ENCODE peak calls at places on chromosomes 12 and 14, in six cellular contexts. One of them, this sample, is unnamed.

GRCh38 chr14:105485720-105486332 is 860 bp upstream of the CRIP1 start:
- ATAC-seq in HepG2: peak
- ATAC-seq in K562: peak
- ATAC-seq in GM12878: no peak
- ATAC-seq in upper lobe of left lung: no peak
- ATAC-seq in HCT116: no peak
- ATAC-seq in this sample: no peak

GRCh38 chr12:82517027-82517426 is 158.7 kb downstream of the METTL25 start:
- ATAC-seq in GM12878: peak
- ATAC-seq in upper lobe of left lung: no peak
- ATAC-seq in K562: no peak
- ATAC-seq in HCT116: peak
- ATAC-seq in HepG2: peak
- ATAC-seq in this sample: no peak

GRCh38 chr14:98270201-98270600 is 1001.8 kb downstream of the BCL11B start:
- ATAC-seq in HepG2: no peak
- ATAC-seq in K562: no peak
- ATAC-seq in GM12878: no peak
- ATAC-seq in HCT116: no peak
- ATAC-seq in upper lobe of left lung: no peak
- ATAC-seq in this sample: no peak

GRCh38 chr14:71754422-71755095 is 177.7 kb upstream of the RGS6 start:
- ATAC-seq in GM12878: peak
- ATAC-seq in K562: no peak
- ATAC-seq in HCT116: peak
- ATAC-seq in upper lobe of left lung: no peak
- ATAC-seq in HepG2: peak
- ATAC-seq in this sample: no peak

GRCh38 chr14:79333198-79333546 is 878.1 kb downstream of the DIO2 start:
- ATAC-seq in upper lobe of left lung: no peak
- ATAC-seq in HCT116: no peak
- ATAC-seq in HepG2: no peak
- ATAC-seq in GM12878: no peak
- ATAC-seq in K562: no peak
- ATAC-seq in this sample: no peak

GRCh38 chr12:107560906-107561285 is 124.7 kb upstream of the PWP1 start:
- ATAC-seq in GM12878: no peak
- ATAC-seq in upper lobe of left lung: no peak
- ATAC-seq in HepG2: no peak
- ATAC-seq in HCT116: no peak
- ATAC-seq in K562: no peak
- ATAC-seq in this sample: no peak

GRCh38 chr12:107351109-107351508 is 257.8 kb upstream of the CRY1 start:
- ATAC-seq in GM12878: no peak
- ATAC-seq in K562: no peak
- ATAC-seq in HCT116: no peak
- ATAC-seq in upper lobe of left lung: no peak
- ATAC-seq in HepG2: no peak
- ATAC-seq in this sample: no peak

GRCh38 chr12:5227722-5228274 is 184.1 kb downstream of the KCNA5 start:
- ATAC-seq in HepG2: no peak
- ATAC-seq in GM12878: no peak
- ATAC-seq in HCT116: no peak
- ATAC-seq in upper lobe of left lung: no peak
- ATAC-seq in K562: no peak
- ATAC-seq in this sample: peak

GRCh38 chr12:4829793-4830162 is 79.9 kb upstream of the KCNA1 start:
- ATAC-seq in HepG2: no peak
- ATAC-seq in K562: no peak
- ATAC-seq in GM12878: peak
- ATAC-seq in upper lobe of left lung: no peak
- ATAC-seq in HCT116: no peak
- ATAC-seq in this sample: no peak

GRCh38 chr12:94779520-94779919 is 129.2 kb upstream of the TMCC3 start:
- ATAC-seq in upper lobe of left lung: peak
- ATAC-seq in HepG2: no peak
- ATAC-seq in GM12878: no peak
- ATAC-seq in HCT116: no peak
- ATAC-seq in K562: no peak
- ATAC-seq in this sample: no peak

GRCh38 chr14:100891501-100892445 is 11.7 kb downstream of the RTL1 start:
- ATAC-seq in K562: no peak
- ATAC-seq in upper lobe of left lung: no peak
- ATAC-seq in HCT116: no peak
- ATAC-seq in GM12878: no peak
- ATAC-seq in HepG2: no peak
- ATAC-seq in this sample: no peak

GRCh38 chr12:119461815-119462214 is 127.3 kb downstream of the CCDC60 start:
- ATAC-seq in HepG2: no peak
- ATAC-seq in K562: no peak
- ATAC-seq in HCT116: no peak
- ATAC-seq in upper lobe of left lung: no peak
- ATAC-seq in GM12878: no peak
- ATAC-seq in this sample: no peak

GRCh38 chr12:116695464-116695725 is 42.5 kb downstream of the SPRING1 start:
- ATAC-seq in HCT116: no peak
- ATAC-seq in K562: no peak
- ATAC-seq in HepG2: no peak
- ATAC-seq in upper lobe of left lung: no peak
- ATAC-seq in GM12878: peak
- ATAC-seq in this sample: no peak

GRCh38 chr14:64053694-64054669 is 201.2 kb downstream of the SYNE2 start:
- ATAC-seq in GM12878: no peak
- ATAC-seq in upper lobe of left lung: no peak
- ATAC-seq in HCT116: no peak
- ATAC-seq in K562: no peak
- ATAC-seq in HepG2: no peak
- ATAC-seq in this sample: no peak

GRCh38 chr12:122319312-122319638 is 53.0 kb upstream of the VPS33A start:
- ATAC-seq in K562: no peak
- ATAC-seq in HCT116: no peak
- ATAC-seq in upper lobe of left lung: no peak
- ATAC-seq in GM12878: no peak
- ATAC-seq in HepG2: no peak
- ATAC-seq in this sample: no peak

GRCh38 chr14:102913341-102914211 is 8.9 kb upstream of the AMN start:
- ATAC-seq in HepG2: no peak
- ATAC-seq in K562: no peak
- ATAC-seq in upper lobe of left lung: no peak
- ATAC-seq in HCT116: no peak
- ATAC-seq in GM12878: no peak
- ATAC-seq in this sample: no peak

GRCh38 chr14:102917056-102917385 is 5.4 kb upstream of the AMN start:
- ATAC-seq in HepG2: no peak
- ATAC-seq in GM12878: peak
- ATAC-seq in HCT116: no peak
- ATAC-seq in upper lobe of left lung: no peak
- ATAC-seq in K562: no peak
- ATAC-seq in this sample: no peak

GRCh38 chr14:102916347-102917055 is 6.0 kb upstream of the AMN start:
- ATAC-seq in K562: no peak
- ATAC-seq in HepG2: peak
- ATAC-seq in HCT116: no peak
- ATAC-seq in GM12878: peak
- ATAC-seq in upper lobe of left lung: no peak
- ATAC-seq in this sample: no peak

GRCh38 chr14:102915292-102916110 is 7.0 kb upstream of the AMN start:
- ATAC-seq in K562: no peak
- ATAC-seq in HepG2: no peak
- ATAC-seq in GM12878: no peak
- ATAC-seq in upper lobe of left lung: no peak
- ATAC-seq in HCT116: no peak
- ATAC-seq in this sample: no peak

GRCh38 chr14:102914474-102915291 is 7.8 kb upstream of the AMN start:
- ATAC-seq in K562: no peak
- ATAC-seq in HepG2: peak
- ATAC-seq in upper lobe of left lung: no peak
- ATAC-seq in GM12878: peak
- ATAC-seq in HCT116: no peak
- ATAC-seq in this sample: no peak
- TF ChIP-seq POLR2A in K562: no peak
- TF ChIP-seq POLR2A in HepG2: no peak
- TF ChIP-seq POLR2A in upper lobe of left lung: no peak
- TF ChIP-seq POLR2A in GM12878: peak
- TF ChIP-seq POLR2A in HCT116: no peak
- TF ChIP-seq POLR2A in this sample: no peak

GRCh38 chr14:45492876-45493275 is 239.9 kb upstream of the MIS18BP1 start:
- ATAC-seq in HCT116: no peak
- ATAC-seq in HepG2: no peak
- ATAC-seq in upper lobe of left lung: no peak
- ATAC-seq in GM12878: no peak
- ATAC-seq in K562: no peak
- ATAC-seq in this sample: no peak
- TF ChIP-seq POLR2AphosphoS5 in HCT116: no peak
- TF ChIP-seq POLR2AphosphoS5 in HepG2: no peak
- TF ChIP-seq POLR2AphosphoS5 in upper lobe of left lung: no peak
- TF ChIP-seq POLR2AphosphoS5 in GM12878: no peak
- TF ChIP-seq POLR2AphosphoS5 in K562: no peak
- TF ChIP-seq POLR2AphosphoS5 in this sample: no peak

DNA sequence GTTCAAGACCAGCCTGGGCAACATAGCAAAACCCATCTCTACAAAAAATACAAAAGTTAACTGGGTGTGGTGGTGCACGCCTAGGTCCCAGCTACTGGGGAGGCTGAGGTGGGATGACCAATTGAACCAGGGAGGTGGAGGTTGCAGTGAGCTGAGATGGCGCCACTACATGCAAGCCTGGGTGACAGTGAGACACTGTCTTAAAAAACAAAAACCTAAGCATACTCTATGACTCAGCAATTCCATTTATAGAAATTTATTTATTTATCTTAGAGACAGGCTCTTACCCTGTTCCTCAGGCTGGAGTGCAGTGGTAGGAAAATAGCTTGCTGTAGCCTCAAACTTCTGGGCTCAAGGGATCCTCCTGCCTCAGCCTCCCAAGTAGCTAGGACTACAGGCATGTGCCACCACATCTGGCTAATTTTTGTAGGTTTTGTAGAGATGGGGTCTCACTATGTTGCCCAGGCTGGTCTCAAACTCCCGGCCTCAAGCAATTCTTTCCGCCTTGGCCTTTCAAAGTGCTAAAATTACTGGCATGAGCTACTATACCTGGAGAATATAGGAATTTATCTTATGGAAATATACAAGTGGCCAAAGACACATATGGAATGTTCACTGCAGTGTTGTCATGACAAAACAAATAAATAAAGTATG is 43.3 kb downstream of the NCKAP5L start:
- ATAC-seq in K562: peak
- ATAC-seq in upper lobe of left lung: no peak
- ATAC-seq in HepG2: no peak
- ATAC-seq in HCT116: peak
- ATAC-seq in GM12878: no peak
- ATAC-seq in this sample: no peak
- H3K27ac ChIP-seq in K562: no peak
- H3K27ac ChIP-seq in upper lobe of left lung: no peak
- H3K27ac ChIP-seq in HepG2: no peak
- H3K27ac ChIP-seq in HCT116: no peak
- H3K27ac ChIP-seq in GM12878: no peak
- H3K27ac ChIP-seq in this sample: no peak

GRCh38 chr12:52913424-52913821 is 8.5 kb upstream of the KRT8 start:
- ATAC-seq in GM12878: no peak
- ATAC-seq in upper lobe of left lung: no peak
- ATAC-seq in HepG2: peak
- ATAC-seq in HCT116: peak
- ATAC-seq in K562: no peak
- ATAC-seq in this sample: no peak
- TF ChIP-seq POLR2A in GM12878: no peak
- TF ChIP-seq POLR2A in upper lobe of left lung: no peak
- TF ChIP-seq POLR2A in HepG2: no peak
- TF ChIP-seq POLR2A in HCT116: no peak
- TF ChIP-seq POLR2A in K562: no peak
- TF ChIP-seq POLR2A in this sample: no peak

DNA sequence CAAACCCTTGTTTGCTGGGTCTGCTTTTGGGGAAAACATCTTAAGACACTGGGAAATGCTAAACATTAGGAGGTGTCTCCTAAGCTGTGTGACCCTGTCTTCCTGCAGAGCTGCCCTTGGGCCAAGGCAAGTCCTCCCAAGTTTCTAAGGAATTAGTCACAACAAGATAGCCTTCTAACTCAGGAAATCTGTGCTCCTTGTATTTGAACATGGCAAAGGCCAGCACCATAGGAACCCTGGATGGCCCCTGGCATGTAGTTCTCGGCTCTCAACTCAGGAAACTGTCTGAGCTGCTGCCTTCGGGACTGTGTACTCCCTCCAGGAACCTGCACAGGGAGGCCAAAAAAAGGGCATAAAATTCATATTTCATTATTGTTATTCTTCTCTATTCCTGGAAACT is 37.6 kb upstream of the LTBP2 start:
- ATAC-seq in GM12878: no peak
- ATAC-seq in upper lobe of left lung: no peak
- ATAC-seq in HCT116: no peak
- ATAC-seq in K562: peak
- ATAC-seq in HepG2: no peak
- ATAC-seq in this sample: no peak
- TF ChIP-seq POLR2AphosphoS5 in GM12878: no peak
- TF ChIP-seq POLR2AphosphoS5 in upper lobe of left lung: no peak
- TF ChIP-seq POLR2AphosphoS5 in HCT116: no peak
- TF ChIP-seq POLR2AphosphoS5 in K562: no peak
- TF ChIP-seq POLR2AphosphoS5 in HepG2: no peak
- TF ChIP-seq POLR2AphosphoS5 in this sample: no peak

GRCh38 chr12:124698211-124698997 is 131.0 kb upstream of the NCOR2 start:
- ATAC-seq in K562: no peak
- ATAC-seq in GM12878: no peak
- ATAC-seq in HCT116: no peak
- ATAC-seq in HepG2: no peak
- ATAC-seq in upper lobe of left lung: peak
- ATAC-seq in this sample: no peak
- H3K27ac ChIP-seq in K562: no peak
- H3K27ac ChIP-seq in GM12878: no peak
- H3K27ac ChIP-seq in HCT116: no peak
- H3K27ac ChIP-seq in HepG2: no peak
- H3K27ac ChIP-seq in upper lobe of left lung: peak
- H3K27ac ChIP-seq in this sample: peak

This sample was measured in gastroesophageal sphincter.